ENCODE peak calls at places on chromosomes 12 and 14, in four cellular contexts. E, A, F and G are unnamed samples.

GRCh38 chr12:128914908-128915563 is 61.8 kb downstream of the GLT1D1 start:
- DNase-seq in E (no peak), A (no peak), F (no peak), G (no peak)

GRCh38 chr14:35202195-35202594 is 79.8 kb downstream of the PRORP start:
- DNase-seq in E (no peak), A (no peak), F (no peak), G (no peak)

GRCh38 chr12:108526482-108527234 is 11.6 kb downstream of the FICD start:
- DNase-seq in E (no peak), A (no peak), F (no peak), G (no peak)

GRCh38 chr12:33182485-33182884 is 257.1 kb downstream of the SYT10 start:
- DNase-seq in E (no peak), A (no peak), F (no peak), G (no peak)

GRCh38 chr12:68861890-68862289 is 53.9 kb downstream of the MDM2 start:
- DNase-seq in E (no peak), A (no peak), F (no peak), G (no peak)

GRCh38 chr14:93946104-93946503 is 19.0 kb downstream of the FAM181A start:
- DNase-seq in E (no peak), A (no peak), F (no peak), G (no peak)

GRCh38 chr12:64893961-64894360 is 69.5 kb downstream of the TBC1D30 start:
- DNase-seq in E (peak; percentile 26), A (no peak), F (no peak), G (no peak)

GRCh38 chr12:32030676-32031075 is 71.5 kb downstream of the RESF1 start:
- DNase-seq in E (no peak), A (no peak), F (no peak), G (no peak)

GRCh38 chr12:21934173-21934572 is 7.1 kb downstream of the ABCC9 start:
- DNase-seq in E (peak; percentile 8), A (no peak), F (no peak), G (no peak)

GRCh38 chr12:118853634-118854033 is 127.7 kb upstream of the SRRM4 start:
- DNase-seq in E (no peak), A (no peak), F (no peak), G (peak; percentile 29)

GRCh38 chr12:71846322-71846940 is 6.9 kb downstream of the TBC1D15 start:
- DNase-seq in E (peak; percentile 35), A (no peak), F (no peak), G (no peak)

GRCh38 chr12:501722-502447 is 42.1 kb downstream of the B4GALNT3 start:
- DNase-seq in E (no peak), A (no peak), F (no peak), G (no peak)

GRCh38 chr12:96846313-96846712 is 60.7 kb upstream of the NEDD1 start:
- DNase-seq in E (no peak), A (no peak), F (no peak), G (no peak)

GRCh38 chr14:50109342-50109741 is 7.0 kb downstream of the VCPKMT start:
- DNase-seq in E (no peak), A (no peak), F (no peak), G (no peak)

GRCh38 chr12:55624056-55624455 is 12.6 kb upstream of the OR10P1 start:
- DNase-seq in E (peak; percentile 83), A (no peak), F (no peak), G (no peak)

GRCh38 chr14:29724991-29725390 is 202.7 kb downstream of the PRKD1 start:
- DNase-seq in E (no peak), A (no peak), F (no peak), G (no peak)

GRCh38 chr14:83827383-83827782 is 1702.6 kb upstream of the FLRT2 start:
- DNase-seq in E (no peak), A (no peak), F (no peak), G (no peak)

GRCh38 chr12:65139389-65139788 is 18.3 kb upstream of the WIF1 start:
- DNase-seq in E (no peak), A (no peak), F (no peak), G (no peak)

GRCh38 chr14:25537846-25538455 is 488.0 kb upstream of the STXBP6 start:
- DNase-seq in E (no peak), A (peak; percentile 31), F (no peak), G (no peak)
- TF ChIP-seq CTCF in E (peak; percentile 25), A (peak; percentile 81), F (no peak), G (peak; percentile 37)

GRCh38 chr14:39094515-39094914 is 8.5 kb downstream of the SEC23A start:
- DNase-seq in E (no peak), A (no peak), F (no peak), G (no peak)

GRCh38 chr14:39102969-39103957 is at the start of gene SEC23A:
- DNase-seq in E (peak; percentile 81), A (peak; percentile 85), F (peak; percentile 85), G (peak; percentile 81)

GRCh38 chr14:39097159-39097558 is 5.9 kb downstream of the SEC23A start:
- DNase-seq in E (peak; percentile 81), A (no peak), F (no peak), G (no peak)

GRCh38 chr14:39102265-39102968 is 618 bp downstream of the SEC23A start:
- DNase-seq in E (peak; percentile 39), A (no peak), F (no peak), G (no peak)

GRCh38 chr14:39099748-39100147 is 3.3 kb downstream of the SEC23A start:
- DNase-seq in E (no peak), A (no peak), F (no peak), G (no peak)
- H3K27ac ChIP-seq in E (no peak overlapping the region), A (no peak overlapping the region), F (no peak overlapping the region), G (no peak overlapping the region)

GRCh38 chr12:52145941-52146821 is 45.6 kb downstream of the KRT80 start:
- DNase-seq in E (no peak), A (no peak), F (no peak), G (no peak)
- H3K4me3 ChIP-seq in E (no peak overlapping the region), A (no peak overlapping the region), F (no peak overlapping the region), G (no peak overlapping the region)

DNA sequence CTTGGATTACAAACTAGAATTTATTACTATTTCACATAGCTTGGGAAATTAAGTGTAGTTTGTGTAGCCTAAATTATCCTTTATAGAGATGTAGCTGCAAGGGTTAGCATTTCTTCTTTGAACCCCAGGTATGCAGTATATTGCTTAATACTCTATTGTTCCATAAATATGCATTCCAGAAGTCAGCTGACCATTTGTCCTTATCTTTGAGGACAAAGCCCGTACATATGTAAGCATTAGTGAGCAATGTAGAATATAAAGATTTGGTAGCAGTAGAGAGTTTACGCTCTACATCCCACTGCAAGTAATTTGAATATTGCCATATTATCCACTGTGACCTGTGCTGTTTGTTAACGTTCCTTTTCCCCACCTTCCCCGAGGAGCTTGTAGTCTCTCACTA is 26.9 kb downstream of the PPM1A start:
- DNase-seq in E (no peak), A (no peak), F (no peak), G (no peak)
- TF ChIP-seq CTCF in E (no peak), A (no peak), F (no peak), G (no peak)

DNA sequence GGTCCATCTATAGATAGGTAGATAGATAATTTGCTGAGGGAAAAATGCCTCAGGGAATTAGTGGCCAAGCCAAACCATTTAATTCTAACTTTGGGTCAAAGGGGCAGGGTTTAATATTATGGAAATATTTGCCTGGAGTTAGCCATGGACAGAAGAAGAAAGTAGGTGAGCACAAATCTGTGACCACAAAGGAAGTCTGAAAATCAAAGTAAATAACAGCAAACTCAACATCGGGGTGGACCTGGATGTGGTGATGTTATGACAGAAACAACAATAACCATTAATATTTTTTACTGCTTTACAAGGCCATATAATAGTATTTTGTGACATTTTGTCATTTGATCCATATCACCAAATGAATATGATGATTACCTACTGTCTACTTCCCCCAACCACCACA is 578.0 kb upstream of the MGAT4C start:
- DNase-seq in E (no peak), A (no peak), F (no peak), G (no peak)
- H3K27ac ChIP-seq in E (no peak overlapping the region), A (no peak overlapping the region), F (no peak overlapping the region), G (no peak overlapping the region)

DNA sequence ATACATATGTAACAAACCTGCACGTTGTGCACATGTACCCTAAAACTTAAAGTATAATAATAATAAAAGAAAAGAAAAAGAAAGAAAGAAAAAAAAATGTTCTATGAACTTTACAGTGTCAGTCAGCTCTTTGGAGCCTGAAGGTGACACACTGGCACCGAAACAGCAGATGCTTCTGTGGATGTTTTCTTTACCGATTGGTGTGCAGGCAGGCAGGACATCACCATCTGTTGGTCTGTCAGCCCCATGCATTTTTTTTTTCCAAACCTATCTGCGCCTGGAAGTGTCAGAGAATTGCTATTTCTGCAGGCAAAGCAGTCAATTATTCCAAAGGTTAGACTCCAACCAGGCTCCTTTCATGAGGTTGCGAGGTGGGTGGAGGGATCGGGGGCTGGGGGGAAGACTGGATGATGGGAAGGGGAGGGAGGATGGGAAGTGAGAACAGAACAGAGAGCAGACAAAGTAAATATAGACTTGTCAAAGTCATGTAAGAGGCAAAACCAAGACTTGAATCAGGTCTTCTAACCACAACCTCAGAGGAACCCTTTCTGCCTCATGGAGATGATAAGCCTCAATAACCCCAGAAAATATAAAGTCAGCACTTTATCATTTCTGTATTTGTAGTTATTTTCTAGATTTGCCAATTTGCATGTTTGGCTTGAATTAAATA is 117.7 kb downstream of the OTOGL start:
- DNase-seq in E (no peak), A (no peak), F (no peak), G (no peak)
- H3K4me3 ChIP-seq in E (no peak overlapping the region), A (no peak overlapping the region), F (no peak overlapping the region), G (no peak overlapping the region)

GRCh38 chr12:130401703-130402102 is 64.0 kb downstream of the PIWIL1 start:
- DNase-seq in E (no peak), A (no peak), F (no peak), G (no peak)
- TF ChIP-seq CTCF in E (no peak), A (peak; percentile 52), F (no peak), G (peak; percentile 39)

GRCh38 chr14:90815817-90816662 is at the start of gene TTC7B:
- DNase-seq in E (peak; percentile 5), A (no peak), F (no peak), G (peak; percentile 49)
- H3K27ac ChIP-seq in E (no peak within 1 kb of the TSS), A (no peak within 1 kb of the TSS), F (no peak within 1 kb of the TSS), G (no peak within 1 kb of the TSS)